ENCODE peak calls at places on chromosomes 4 and X, in seven cellular contexts. One of them, this sample, is unnamed.

GRCh38 chrX:144681501-144681900 is 565.8 kb upstream of the SPANXN1 start:
- DNase-seq in endothelial cell: no peak
- DNase-seq in epithelial cell of esophagus: no peak
- DNase-seq in BJ: no peak
- DNase-seq in fibroblast of mammary gland: peak; percentile 64
- DNase-seq in A549: no peak
- DNase-seq in WTC11: no peak
- DNase-seq in this sample: no peak

GRCh38 chr4:22356996-22357596 is 158.8 kb downstream of the ADGRA3 start:
- DNase-seq in endothelial cell: no peak
- DNase-seq in epithelial cell of esophagus: peak; percentile 47
- DNase-seq in BJ: no peak
- DNase-seq in fibroblast of mammary gland: peak; percentile 61
- DNase-seq in A549: no peak
- DNase-seq in WTC11: no peak
- DNase-seq in this sample: no peak

GRCh38 chr4:99507762-99508161 is 3.1 kb upstream of the C4orf17 start:
- DNase-seq in endothelial cell: no peak
- DNase-seq in epithelial cell of esophagus: peak; percentile 70
- DNase-seq in BJ: no peak
- DNase-seq in fibroblast of mammary gland: no peak
- DNase-seq in A549: no peak
- DNase-seq in WTC11: no peak
- DNase-seq in this sample: no peak

GRCh38 chr4:150318971-150319370 is 240.7 kb downstream of the DCLK2 start:
- DNase-seq in endothelial cell: no peak
- DNase-seq in epithelial cell of esophagus: no peak
- DNase-seq in BJ: no peak
- DNase-seq in fibroblast of mammary gland: no peak
- DNase-seq in A549: no peak
- DNase-seq in WTC11: no peak
- DNase-seq in this sample: no peak

GRCh38 chr4:123785515-123785914 is 388.9 kb downstream of the SPRY1 start:
- DNase-seq in endothelial cell: no peak
- DNase-seq in epithelial cell of esophagus: peak; percentile 84
- DNase-seq in BJ: peak; percentile 86
- DNase-seq in fibroblast of mammary gland: peak; percentile 99
- DNase-seq in A549: no peak
- DNase-seq in WTC11: peak; percentile 18
- DNase-seq in this sample: no peak

GRCh38 chr4:54498661-54499111 is 159.1 kb upstream of the KIT start:
- DNase-seq in endothelial cell: no peak
- DNase-seq in epithelial cell of esophagus: peak; percentile 89
- DNase-seq in BJ: no peak
- DNase-seq in fibroblast of mammary gland: peak; percentile 48
- DNase-seq in A549: no peak
- DNase-seq in WTC11: no peak
- DNase-seq in this sample: no peak

GRCh38 chrX:110056419-110056818 is 53.5 kb downstream of the TMEM164 start:
- DNase-seq in endothelial cell: no peak
- DNase-seq in epithelial cell of esophagus: no peak
- DNase-seq in BJ: no peak
- DNase-seq in fibroblast of mammary gland: peak; percentile 38
- DNase-seq in A549: no peak
- DNase-seq in WTC11: no peak
- DNase-seq in this sample: no peak

GRCh38 chrX:28188526-28188925 is 207.3 kb upstream of the DCAF8L1 start:
- DNase-seq in endothelial cell: no peak
- DNase-seq in epithelial cell of esophagus: peak; percentile 18
- DNase-seq in BJ: no peak
- DNase-seq in fibroblast of mammary gland: no peak
- DNase-seq in A549: no peak
- DNase-seq in WTC11: no peak
- DNase-seq in this sample: no peak

GRCh38 chr4:145440292-145441007 is 41.2 kb upstream of the SMAD1 start:
- DNase-seq in endothelial cell: no peak
- DNase-seq in epithelial cell of esophagus: no peak
- DNase-seq in BJ: no peak
- DNase-seq in fibroblast of mammary gland: no peak
- DNase-seq in A549: no peak
- DNase-seq in WTC11: no peak
- DNase-seq in this sample: no peak

GRCh38 chr4:113094802-113095201 is 45.3 kb downstream of the ANK2 start:
- DNase-seq in endothelial cell: no peak
- DNase-seq in epithelial cell of esophagus: peak; percentile 29
- DNase-seq in BJ: no peak
- DNase-seq in fibroblast of mammary gland: peak; percentile 54
- DNase-seq in A549: peak; percentile 8
- DNase-seq in WTC11: no peak
- DNase-seq in this sample: no peak

GRCh38 chr4:139798456-139798855 is 132.8 kb downstream of the MGST2 start:
- DNase-seq in endothelial cell: no peak
- DNase-seq in epithelial cell of esophagus: peak; percentile 72
- DNase-seq in BJ: no peak
- DNase-seq in fibroblast of mammary gland: no peak
- DNase-seq in A549: no peak
- DNase-seq in WTC11: no peak
- DNase-seq in this sample: no peak

GRCh38 chr4:40909363-40909876 is 159.7 kb downstream of the NSUN7 start:
- DNase-seq in endothelial cell: no peak
- DNase-seq in epithelial cell of esophagus: peak; percentile 91
- DNase-seq in BJ: no peak
- DNase-seq in fibroblast of mammary gland: peak; percentile 83
- DNase-seq in A549: no peak
- DNase-seq in WTC11: no peak
- DNase-seq in this sample: no peak

GRCh38 chrX:40245411-40246140 is 147.8 kb upstream of the BCOR start:
- DNase-seq in endothelial cell: no peak
- DNase-seq in epithelial cell of esophagus: no peak
- DNase-seq in BJ: no peak
- DNase-seq in fibroblast of mammary gland: peak; percentile 18
- DNase-seq in A549: no peak
- DNase-seq in WTC11: no peak
- DNase-seq in this sample: no peak

GRCh38 chr4:2937986-2938385 is 25.2 kb downstream of the NOP14 start:
- DNase-seq in endothelial cell: no peak
- DNase-seq in epithelial cell of esophagus: no peak
- DNase-seq in BJ: no peak
- DNase-seq in fibroblast of mammary gland: no peak
- DNase-seq in A549: no peak
- DNase-seq in WTC11: no peak
- DNase-seq in this sample: no peak

GRCh38 chr4:32172761-32173160 is 1452.6 kb downstream of the PCDH7 start:
- DNase-seq in endothelial cell: no peak
- DNase-seq in epithelial cell of esophagus: peak; percentile 89
- DNase-seq in BJ: no peak
- DNase-seq in fibroblast of mammary gland: peak; percentile 2
- DNase-seq in A549: no peak
- DNase-seq in WTC11: no peak
- DNase-seq in this sample: no peak

GRCh38 chrX:23634181-23634580 is 33.1 kb upstream of the PRDX4 start:
- DNase-seq in endothelial cell: no peak
- DNase-seq in epithelial cell of esophagus: peak; percentile 2
- DNase-seq in BJ: no peak
- DNase-seq in fibroblast of mammary gland: peak; percentile 22
- DNase-seq in A549: peak; percentile 9
- DNase-seq in WTC11: no peak
- DNase-seq in this sample: no peak

GRCh38 chr4:98673282-98673644 is 14.9 kb upstream of the TSPAN5 start:
- DNase-seq in endothelial cell: no peak
- DNase-seq in epithelial cell of esophagus: no peak
- DNase-seq in BJ: no peak
- DNase-seq in fibroblast of mammary gland: no peak
- DNase-seq in A549: no peak
- DNase-seq in WTC11: no peak
- DNase-seq in this sample: no peak

GRCh38 chr4:145760176-145760575 is 80.2 kb downstream of the C4orf51 start:
- DNase-seq in endothelial cell: no peak
- DNase-seq in epithelial cell of esophagus: no peak
- DNase-seq in BJ: no peak
- DNase-seq in fibroblast of mammary gland: no peak
- DNase-seq in A549: no peak
- DNase-seq in WTC11: no peak
- DNase-seq in this sample: no peak

GRCh38 chr4:48813984-48814383 is 16.9 kb upstream of the OCIAD1 start:
- DNase-seq in endothelial cell: no peak
- DNase-seq in epithelial cell of esophagus: no peak
- DNase-seq in BJ: no peak
- DNase-seq in fibroblast of mammary gland: no peak
- DNase-seq in A549: no peak
- DNase-seq in WTC11: no peak
- DNase-seq in this sample: no peak

GRCh38 chrX:33188286-33188685 is 23.1 kb downstream of the DMD start:
- DNase-seq in endothelial cell: no peak
- DNase-seq in epithelial cell of esophagus: no peak
- DNase-seq in BJ: no peak
- DNase-seq in fibroblast of mammary gland: no peak
- DNase-seq in A549: no peak
- DNase-seq in WTC11: no peak
- DNase-seq in this sample: no peak

GRCh38 chr4:37767546-37767945 is 58.9 kb upstream of the PGM2 start:
- DNase-seq in endothelial cell: no peak
- DNase-seq in epithelial cell of esophagus: peak; percentile 90
- DNase-seq in BJ: no peak
- DNase-seq in fibroblast of mammary gland: peak; percentile 59
- DNase-seq in A549: no peak
- DNase-seq in WTC11: no peak
- DNase-seq in this sample: peak; percentile 50

GRCh38 chrX:110723844-110724243 is 71.8 kb downstream of the CHRDL1 start:
- DNase-seq in endothelial cell: no peak
- DNase-seq in epithelial cell of esophagus: no peak
- DNase-seq in BJ: no peak
- DNase-seq in fibroblast of mammary gland: no peak
- DNase-seq in A549: no peak
- DNase-seq in WTC11: no peak
- DNase-seq in this sample: no peak

GRCh38 chr4:80336582-80336981 is 1.1 kb downstream of the CFAP299 start:
- DNase-seq in endothelial cell: peak; percentile 33
- DNase-seq in epithelial cell of esophagus: peak; percentile 71
- DNase-seq in BJ: no peak
- DNase-seq in fibroblast of mammary gland: peak; percentile 42
- DNase-seq in A549: peak; percentile 2
- DNase-seq in WTC11: peak; percentile 45
- DNase-seq in this sample: no peak

GRCh38 chr4:7073526-7074390 is 5.9 kb upstream of the GRPEL1 start:
- DNase-seq in endothelial cell: peak; percentile 51
- DNase-seq in epithelial cell of esophagus: peak; percentile 60
- DNase-seq in BJ: no peak
- DNase-seq in fibroblast of mammary gland: peak; percentile 56
- DNase-seq in A549: peak; percentile 66
- DNase-seq in WTC11: peak; percentile 52
- DNase-seq in this sample: no peak

GRCh38 chr4:138577145-138577544 is 335.0 kb upstream of the SLC7A11 start:
- DNase-seq in endothelial cell: no peak
- DNase-seq in epithelial cell of esophagus: no peak
- DNase-seq in BJ: no peak
- DNase-seq in fibroblast of mammary gland: no peak
- DNase-seq in A549: no peak
- DNase-seq in WTC11: no peak
- DNase-seq in this sample: no peak

GRCh38 chr4:138573246-138573645 is 331.1 kb upstream of the SLC7A11 start:
- DNase-seq in endothelial cell: no peak
- DNase-seq in epithelial cell of esophagus: no peak
- DNase-seq in BJ: no peak
- DNase-seq in fibroblast of mammary gland: peak; percentile 15
- DNase-seq in A549: no peak
- DNase-seq in WTC11: no peak
- DNase-seq in this sample: no peak

GRCh38 chr4:138579146-138579545 is 337.0 kb upstream of the SLC7A11 start:
- DNase-seq in endothelial cell: no peak
- DNase-seq in epithelial cell of esophagus: no peak
- DNase-seq in BJ: no peak
- DNase-seq in fibroblast of mammary gland: no peak
- DNase-seq in A549: no peak
- DNase-seq in WTC11: no peak
- DNase-seq in this sample: no peak

GRCh38 chr4:138572007-138572406 is 329.9 kb upstream of the SLC7A11 start:
- DNase-seq in endothelial cell: no peak
- DNase-seq in epithelial cell of esophagus: peak; percentile 19
- DNase-seq in BJ: no peak
- DNase-seq in fibroblast of mammary gland: no peak
- DNase-seq in A549: no peak
- DNase-seq in WTC11: no peak
- DNase-seq in this sample: no peak

GRCh38 chr4:138576684-138577083 is 334.5 kb upstream of the SLC7A11 start:
- DNase-seq in endothelial cell: peak; percentile 10
- DNase-seq in epithelial cell of esophagus: peak; percentile 65
- DNase-seq in BJ: no peak
- DNase-seq in fibroblast of mammary gland: peak; percentile 48
- DNase-seq in A549: peak; percentile 4
- DNase-seq in WTC11: no peak
- DNase-seq in this sample: no peak
- TF ChIP-seq CTCF in endothelial cell: no peak
- TF ChIP-seq CTCF in epithelial cell of esophagus: peak; percentile 65
- TF ChIP-seq CTCF in BJ: peak; percentile 49
- TF ChIP-seq CTCF in fibroblast of mammary gland: peak; percentile 43
- TF ChIP-seq CTCF in A549: peak; percentile 42
- TF ChIP-seq CTCF in WTC11: no peak
- TF ChIP-seq CTCF in this sample: peak; percentile 12

DNA sequence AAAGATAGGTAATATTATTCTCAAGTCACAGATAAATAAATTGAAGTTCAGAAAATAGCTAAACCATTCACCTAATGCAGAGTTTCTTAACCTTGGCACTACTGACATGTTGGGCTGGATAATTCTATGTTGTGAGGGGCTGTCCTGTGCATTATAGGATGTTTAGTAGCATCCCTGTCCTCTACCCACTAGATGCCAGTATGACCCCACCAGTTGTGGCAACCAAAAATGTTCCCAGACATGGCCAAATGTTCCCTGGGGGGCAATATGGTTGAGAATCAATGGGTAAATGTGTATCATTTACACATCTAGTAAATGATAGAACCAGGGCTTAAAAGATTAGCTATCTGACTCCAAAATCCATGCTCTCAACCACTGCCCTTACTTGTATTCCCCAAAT is 140.9 kb downstream of the COL4A6 start:
- DNase-seq in endothelial cell: no peak
- DNase-seq in epithelial cell of esophagus: no peak
- DNase-seq in BJ: no peak
- DNase-seq in fibroblast of mammary gland: no peak
- DNase-seq in A549: no peak
- DNase-seq in WTC11: no peak
- DNase-seq in this sample: no peak
- TF ChIP-seq CTCF in endothelial cell: no peak
- TF ChIP-seq CTCF in epithelial cell of esophagus: no peak
- TF ChIP-seq CTCF in BJ: no peak
- TF ChIP-seq CTCF in fibroblast of mammary gland: peak; percentile 6
- TF ChIP-seq CTCF in A549: no peak
- TF ChIP-seq CTCF in WTC11: no peak
- TF ChIP-seq CTCF in this sample: no peak

GRCh38 chrX:38335382-38335781 is 8.1 kb upstream of the RPGR start:
- DNase-seq in endothelial cell: no peak
- DNase-seq in epithelial cell of esophagus: no peak
- DNase-seq in BJ: no peak
- DNase-seq in fibroblast of mammary gland: no peak
- DNase-seq in A549: no peak
- DNase-seq in WTC11: no peak
- DNase-seq in this sample: no peak
- TF ChIP-seq CTCF in endothelial cell: no peak
- TF ChIP-seq CTCF in epithelial cell of esophagus: peak; percentile 32
- TF ChIP-seq CTCF in BJ: no peak
- TF ChIP-seq CTCF in fibroblast of mammary gland: peak; percentile 14
- TF ChIP-seq CTCF in A549: no peak
- TF ChIP-seq CTCF in WTC11: no peak
- TF ChIP-seq CTCF in this sample: no peak

GRCh38 chrX:78098108-78098507 is 5.9 kb upstream of the PGK1 start:
- DNase-seq in endothelial cell: no peak
- DNase-seq in epithelial cell of esophagus: no peak
- DNase-seq in BJ: no peak
- DNase-seq in fibroblast of mammary gland: no peak
- DNase-seq in A549: no peak
- DNase-seq in WTC11: no peak
- DNase-seq in this sample: no peak

GRCh38 chrX:78092296-78092695 is 11.8 kb upstream of the PGK1 start:
- DNase-seq in endothelial cell: peak; percentile 40
- DNase-seq in epithelial cell of esophagus: peak; percentile 82
- DNase-seq in BJ: peak; percentile 4
- DNase-seq in fibroblast of mammary gland: peak; percentile 61
- DNase-seq in A549: no peak
- DNase-seq in WTC11: peak; percentile 29
- DNase-seq in this sample: no peak
- TF ChIP-seq CTCF in endothelial cell: no peak
- TF ChIP-seq CTCF in epithelial cell of esophagus: peak; percentile 39
- TF ChIP-seq CTCF in BJ: peak; percentile 57
- TF ChIP-seq CTCF in fibroblast of mammary gland: peak; percentile 52
- TF ChIP-seq CTCF in A549: peak; percentile 60
- TF ChIP-seq CTCF in WTC11: no peak
- TF ChIP-seq CTCF in this sample: peak; percentile 29

This sample was measured in CD14-positive monocyte.